ENCODE peak calls at places on chromosomes 2 and 18, in four cellular contexts. I, N, U and Q are unnamed samples.

GRCh38 chr2:58206785-58207184 is 34.3 kb downstream of the FANCL start:
- DNase-seq in I (no peak), N (no peak), U (no peak), Q (no peak)

GRCh38 chr18:159933-160332 is 1.6 kb downstream of the USP14 start:
- DNase-seq in I (no peak), N (no peak), U (no peak), Q (no peak)

GRCh38 chr2:235325126-235325525 is 168.7 kb upstream of the AGAP1 start:
- DNase-seq in I (no peak), N (no peak), U (no peak), Q (no peak)

GRCh38 chr18:77223653-77224052 is 26.0 kb upstream of the GALR1 start:
- DNase-seq in I (no peak), N (peak), U (no peak), Q (no peak)

GRCh38 chr2:175140332-175140731 is 27.7 kb downstream of the ATF2 start:
- DNase-seq in I (no peak), N (no peak), U (no peak), Q (no peak)

GRCh38 chr2:150620371-150620770 is 132.9 kb upstream of the RND3 start:
- DNase-seq in I (no peak), N (no peak), U (no peak), Q (no peak)

GRCh38 chr2:48356701-48357322 is 173.1 kb upstream of the STON1 start:
- DNase-seq in I (no peak), N (peak), U (peak), Q (no peak)

GRCh38 chr18:7979714-7980113 is 412.6 kb downstream of the PTPRM start:
- DNase-seq in I (no peak), N (no peak), U (no peak), Q (no peak)